ENCODE peak calls at places on chromosome 11, in four cellular contexts. L, I, T and S are unnamed samples.

GRCh38 chr11:8937159-8937558 is 4.4 kb upstream of the C11orf16 start:
- DNase-seq in I (no peak), T (no peak), L (no peak), S (no peak)

GRCh38 chr11:783581-784015 is 6.3 kb downstream of the CEND1 start:
- DNase-seq in I (peak; percentile 52), L (peak; percentile 81), T (peak; percentile 98), S (no peak)

GRCh38 chr11:125569913-125570621 is 790 bp downstream of the EI24 start:
- DNase-seq in I (peak; percentile 7), T (peak; percentile 33), L (peak; percentile 8), S (no peak)

GRCh38 chr11:953513-953912 is 27.8 kb downstream of the AP2A2 start:
- DNase-seq in L (no peak), T (no peak), I (no peak), S (no peak)

GRCh38 chr11:64341851-64342791 is 2.1 kb downstream of the CCDC88B start:
- DNase-seq in L (peak; percentile 84), I (peak; percentile 88), T (peak; percentile 95), S (peak; percentile 61)

GRCh38 chr11:69273571-69273970 is 20.4 kb upstream of the MYEOV start:
- DNase-seq in T (no peak), L (no peak), I (no peak), S (no peak)

GRCh38 chr11:17802491-17802890 is 67.9 kb downstream of the KCNC1 start:
- DNase-seq in T (no peak), L (no peak), I (no peak), S (no peak)

GRCh38 chr11:125481531-125481930 is 14.5 kb downstream of the FEZ1 start:
- DNase-seq in I (no peak), T (peak; percentile 12), L (no peak), S (no peak)

GRCh38 chr11:126521196-126521595 is 165.7 kb downstream of the ST3GAL4 start:
- DNase-seq in I (no peak), L (no peak), T (no peak), S (no peak)

GRCh38 chr11:720642-721346 is 14.8 kb downstream of the EPS8L2 start:
- DNase-seq in L (peak; percentile 59), T (no peak), I (no peak), S (no peak)

GRCh38 chr11:20443596-20443995 is 56.1 kb downstream of the PRMT3 start:
- DNase-seq in L (peak; percentile 49), T (peak; percentile 29), I (no peak), S (no peak)
- TF ChIP-seq CTCF in L (peak; percentile 41), T (peak; percentile 30), I (no peak), S (peak; percentile 47)

DNA sequence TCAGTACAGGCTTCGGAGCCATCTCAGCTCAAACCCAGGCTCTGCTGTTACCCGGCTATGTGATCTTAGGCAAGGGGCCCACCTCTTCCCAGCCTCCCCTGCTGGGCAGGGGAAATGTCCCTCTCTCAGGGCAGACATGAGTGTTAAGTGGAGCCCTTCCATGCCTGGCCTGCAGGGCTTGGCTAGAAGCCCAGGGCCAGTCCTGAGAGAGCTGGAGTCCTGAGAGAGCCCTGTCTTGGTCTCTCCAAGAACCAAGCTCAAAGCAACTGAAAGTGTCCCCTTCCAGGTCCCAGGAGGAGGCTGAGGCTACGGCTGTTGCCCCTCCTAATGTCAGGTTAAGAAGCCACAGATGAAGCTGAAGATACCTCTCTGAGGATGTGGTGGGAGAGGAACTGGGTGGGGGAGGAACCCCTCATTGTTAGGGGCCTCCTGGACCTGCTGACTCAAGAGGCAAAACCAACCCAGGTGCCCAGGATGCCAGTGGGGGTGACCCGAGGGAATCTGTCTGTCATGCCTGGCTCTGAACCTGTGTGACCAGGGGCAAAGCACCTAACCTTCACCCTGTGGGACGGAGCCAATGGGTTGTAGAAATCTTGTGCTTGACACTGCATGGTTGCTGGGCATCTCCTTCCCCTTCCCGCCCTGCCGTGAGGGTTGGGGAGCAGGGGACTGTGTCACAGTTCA is 4.2 kb downstream of the ZP1 start:
- DNase-seq in T (peak; percentile 74), I (no peak), L (peak; percentile 51), S (no peak)
- TF ChIP-seq CTCF in T (no peak), I (no peak), L (no peak), S (no peak)

GRCh38 chr11:27124514-27125264 is 84.1 kb downstream of the BBOX1 start:
- DNase-seq in L (peak; percentile 64), T (peak; percentile 59), I (peak; percentile 13), S (no peak)
- TF ChIP-seq CTCF in L (peak; percentile 30), T (peak; percentile 32), I (no peak), S (no peak)

DNA sequence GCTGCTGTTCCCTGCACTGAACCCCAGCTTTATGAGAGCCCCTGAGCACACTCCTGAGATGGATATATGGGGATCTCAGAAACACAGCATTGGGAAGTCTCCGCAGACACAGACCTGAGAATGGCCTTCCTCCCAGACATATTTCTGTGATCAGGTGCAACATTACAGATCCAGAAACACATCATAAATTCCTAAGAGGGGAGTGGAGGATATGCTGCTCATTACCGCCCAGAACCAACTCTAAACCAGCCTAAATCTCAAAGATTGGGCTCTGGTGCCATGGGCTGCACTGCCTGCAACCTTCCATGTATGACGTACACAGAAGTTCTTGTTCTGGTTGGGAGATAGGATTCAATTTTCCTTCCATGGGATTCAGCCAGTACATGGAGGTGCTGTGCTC is 102.0 kb downstream of the ME3 start:
- DNase-seq in I (no peak), T (no peak), L (no peak), S (no peak)
- TF ChIP-seq CTCF in I (no peak), T (no peak), L (no peak), S (no peak)

GRCh38 chr11:29159552-29160465 is 857.0 kb downstream of the KCNA4 start:
- DNase-seq in I (peak; percentile 64), L (peak; percentile 64), T (peak; percentile 76), S (no peak)
- TF ChIP-seq CTCF in I (peak; percentile 76), L (peak; percentile 72), T (peak; percentile 66), S (peak; percentile 75)

DNA sequence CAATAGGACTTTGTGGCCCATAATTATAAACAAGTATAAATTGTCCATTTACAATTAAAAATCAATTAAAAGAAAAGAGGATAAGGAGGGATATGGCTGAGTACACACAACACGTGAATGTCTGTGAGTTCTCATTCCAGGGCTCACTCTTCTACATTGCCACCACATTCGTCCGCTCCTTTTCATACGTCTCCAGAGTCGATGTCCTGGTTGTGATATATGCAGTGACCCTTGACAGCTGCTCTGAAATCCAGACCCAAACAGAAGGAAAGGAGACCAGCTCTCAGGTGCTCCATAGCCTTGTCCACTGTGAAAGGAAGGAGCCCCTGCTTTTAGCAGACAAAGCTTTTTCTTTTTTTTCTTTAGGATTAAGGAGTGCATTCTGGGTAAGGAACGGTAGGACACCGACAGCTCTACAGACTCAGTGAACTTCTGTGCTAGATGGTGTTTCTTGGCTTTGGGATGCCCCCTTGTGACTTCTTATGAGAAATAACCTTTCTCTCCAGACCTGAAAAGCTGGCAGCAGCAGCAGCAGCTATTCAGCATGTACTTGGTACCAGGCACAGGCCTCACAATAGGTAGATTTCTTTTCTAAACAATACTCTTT is 19.7 kb upstream of the DNAJB13 start:
- DNase-seq in I (peak; percentile 56), L (peak; percentile 82), T (peak; percentile 71), S (peak; percentile 48)
- TF ChIP-seq CTCF in I (peak; percentile 30), L (peak; percentile 51), T (peak; percentile 50), S (peak; percentile 50)

GRCh38 chr11:31887180-31887579 is 76.1 kb upstream of the PAX6 start:
- DNase-seq in T (no peak), I (no peak), L (no peak), S (no peak)
- TF ChIP-seq CTCF in T (no peak), I (no peak), L (peak; percentile 11), S (peak; percentile 8)

DNA sequence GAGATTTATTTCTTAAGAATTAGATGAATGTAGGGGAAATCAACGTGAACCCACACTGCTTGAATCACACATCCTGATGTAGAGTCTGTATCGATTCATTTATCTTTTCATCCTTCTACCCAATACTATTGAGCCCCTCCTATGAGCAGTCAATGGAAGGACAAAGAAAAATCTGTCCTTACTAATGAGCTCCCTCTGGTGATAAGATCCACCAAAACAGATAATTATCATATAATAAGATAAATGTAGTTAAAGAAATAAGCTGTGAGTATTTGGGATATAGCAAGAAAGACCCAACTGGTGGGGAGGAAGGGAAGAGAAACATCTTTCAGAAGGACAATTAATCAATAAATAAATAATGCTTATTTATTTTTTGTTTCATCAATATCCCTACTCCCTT is 385.1 kb upstream of the CCDC90B start:
- DNase-seq in I (peak; percentile 4), L (peak; percentile 19), T (peak; percentile 18), S (no peak)
- TF ChIP-seq CTCF in I (no peak), L (peak; percentile 13), T (peak; percentile 7), S (no peak)